ENCODE peak calls at places on chromosomes 2 and 18, in ten cellular contexts. P is AG09309, S is IMR-90, V is cardiac fibroblast, Q is bronchial epithelial cell, G is tibial artery, F is fibroblast of pulmonary artery, C is endothelial cell of umbilical vein, X is glutamatergic neuron, W is hepatocyte. Y is an unnamed sample.

GRCh38 chr2:6290212-6290611 is 575.5 kb downstream of the CMPK2 start:
- DNase-seq in P (no peak), S (no peak), V (no peak), Q (no peak), G (no peak), F (no peak), C (no peak), X (no peak), W (no peak), Y (no peak)

GRCh38 chr2:182224669-182225068 is 202.2 kb downstream of the PDE1A start:
- DNase-seq in P (no peak), S (no peak), V (no peak), Q (no peak), G (no peak), F (no peak), C (no peak), X (no peak), W (no peak), Y (no peak)

GRCh38 chr18:52287151-52287550 is 52.8 kb upstream of the DCC start:
- DNase-seq in P (no peak), S (no peak), V (no peak), Q (no peak), G (no peak), F (peak; percentile 71), C (no peak), X (no peak), W (no peak), Y (no peak)

GRCh38 chr2:74876081-74876886 is 42.4 kb downstream of the HK2 start:
- DNase-seq in P (no peak), S (peak; percentile 46), V (peak; percentile 75), Q (peak; percentile 33), G (no peak), F (peak; percentile 77), C (peak; percentile 63), X (no peak), W (peak; percentile 77), Y (no peak)

GRCh38 chr2:236290742-236291425 is 26.7 kb upstream of the ASB18 start:
- DNase-seq in P (no peak), S (no peak), V (no peak), Q (no peak), G (no peak), F (no peak), C (no peak), X (no peak), W (no peak), Y (no peak)

GRCh38 chr2:223897669-223898314 is 47.3 kb downstream of the WDFY1 start:
- DNase-seq in P (no peak), S (no peak), V (no peak), Q (no peak), G (no peak), F (no peak), C (no peak), X (no peak), W (no peak), Y (no peak)

GRCh38 chr2:220000080-220000479 is 372.6 kb downstream of the SLC4A3 start:
- DNase-seq in P (no peak), S (peak; percentile 23), V (peak; percentile 5), Q (no peak), G (no peak), F (peak; percentile 14), C (no peak), X (no peak), W (no peak), Y (no peak)

GRCh38 chr2:51220606-51221005 is 188.7 kb upstream of the NRXN1 start:
- DNase-seq in P (no peak), S (no peak), V (no peak), Q (no peak), G (no peak), F (peak; percentile 48), C (peak; percentile 57), X (no peak), W (no peak), Y (no peak)

GRCh38 chr18:41974661-41975286 is 19.7 kb downstream of the PIK3C3 start:
- DNase-seq in P (no peak), S (no peak), V (no peak), Q (no peak), G (no peak), F (no peak), C (no peak), X (no peak), W (no peak), Y (no peak)

GRCh38 chr18:41977233-41977632 is 22.2 kb downstream of the PIK3C3 start:
- DNase-seq in P (no peak), S (no peak), V (no peak), Q (no peak), G (no peak), F (no peak), C (no peak), X (no peak), W (no peak), Y (no peak)

GRCh38 chr18:41972067-41973000 is 17.3 kb downstream of the PIK3C3 start:
- DNase-seq in P (no peak), S (no peak), V (no peak), Q (no peak), G (no peak), F (no peak), C (no peak), X (no peak), W (no peak), Y (no peak)

GRCh38 chr18:41973989-41974388 is 19.0 kb downstream of the PIK3C3 start:
- DNase-seq in P (no peak), S (no peak), V (no peak), Q (no peak), G (no peak), F (no peak), C (no peak), X (no peak), W (no peak), Y (no peak)

DNA sequence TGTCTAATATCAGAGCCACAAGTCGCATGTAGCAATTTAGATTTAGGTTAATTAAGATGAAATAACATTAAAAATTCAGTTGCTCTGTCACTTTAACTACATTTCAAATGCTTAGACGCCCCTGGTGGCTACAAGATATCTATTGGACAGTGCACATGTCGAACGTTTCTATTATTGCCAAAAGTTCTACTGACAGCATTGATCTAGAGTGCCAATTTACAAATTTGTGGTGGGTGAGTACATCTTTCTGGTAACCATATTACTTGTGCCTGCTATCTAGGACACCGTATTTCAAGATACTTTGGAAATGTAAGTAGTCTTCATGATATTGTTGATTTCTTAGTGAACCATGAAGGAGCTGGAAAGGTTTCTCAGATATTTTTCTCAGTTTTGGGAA is 20.3 kb downstream of the PIK3C3 start:
- DNase-seq in P (no peak), S (no peak), V (no peak), Q (no peak), G (no peak), F (no peak), C (no peak), X (no peak), W (no peak), Y (no peak)
- TF ChIP-seq CTCF in P (no peak), S (no peak), V (no peak), Q (no peak), G (no peak), F (no peak), C (no peak), X (no peak), W (no peak), Y (no peak)

GRCh38 chr2:122535960-122536517 is 780.6 kb downstream of the TSN start:
- DNase-seq in P (no peak), S (no peak), V (no peak), Q (no peak), G (no peak), F (no peak), C (no peak), X (no peak), W (no peak), Y (no peak)

GRCh38 chr2:122528958-122529670 is 773.7 kb downstream of the TSN start:
- DNase-seq in P (no peak), S (no peak), V (no peak), Q (peak; percentile 59), G (no peak), F (no peak), C (no peak), X (no peak), W (no peak), Y (no peak)

GRCh38 chr2:122528061-122528460 is 772.6 kb downstream of the TSN start:
- DNase-seq in P (no peak), S (no peak), V (peak; percentile 65), Q (peak; percentile 51), G (no peak), F (peak; percentile 70), C (no peak), X (no peak), W (no peak), Y (no peak)

GRCh38 chr2:122530812-122531211 is 775.4 kb downstream of the TSN start:
- DNase-seq in P (no peak), S (no peak), V (no peak), Q (no peak), G (no peak), F (no peak), C (no peak), X (no peak), W (no peak), Y (no peak)

DNA sequence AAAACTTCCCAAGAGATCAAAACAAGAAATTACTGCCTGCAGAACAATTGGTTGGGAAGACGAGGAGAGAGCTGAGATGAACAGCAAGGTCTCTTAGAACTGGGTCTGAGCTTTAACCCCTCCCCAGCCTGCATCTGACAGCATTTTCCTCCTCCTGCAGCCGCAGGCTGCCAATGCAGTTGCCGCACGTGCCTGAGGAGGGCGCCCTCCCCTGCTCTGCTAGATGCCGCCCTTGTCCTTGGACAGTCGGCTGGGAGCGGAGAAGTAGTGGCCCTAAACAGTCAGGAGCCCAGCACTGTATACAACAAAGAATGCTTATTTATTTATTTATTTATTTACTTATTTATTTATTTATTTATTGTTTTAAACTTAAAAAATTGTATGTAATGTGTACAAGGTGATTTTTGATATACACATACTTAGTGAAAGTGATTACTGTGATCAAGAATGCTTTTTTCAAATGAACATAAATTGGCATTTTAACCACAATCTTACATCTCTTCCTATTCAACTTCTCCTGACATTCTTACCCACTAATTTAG is 776.4 kb downstream of the TSN start:
- DNase-seq in P (no peak), S (no peak), V (no peak), Q (no peak), G (no peak), F (peak; percentile 11), C (no peak), X (peak; percentile 66), W (no peak), Y (no peak)
- TF ChIP-seq CTCF in P (no peak), S (no peak), V (peak; percentile 59), Q (no peak), G (no peak), F (peak; percentile 42), C (no peak), X (peak; percentile 49), W (peak; percentile 21), Y (peak; percentile 51)

GRCh38 chr2:44719564-44719963 is 221.9 kb upstream of the SIX3 start:
- DNase-seq in P (no peak), S (no peak), V (no peak), Q (no peak), G (no peak), F (no peak), C (no peak), X (no peak), W (no peak), Y (no peak)

GRCh38 chr2:44718431-44718830 is 223.1 kb upstream of the SIX3 start:
- DNase-seq in P (no peak), S (no peak), V (no peak), Q (no peak), G (no peak), F (no peak), C (no peak), X (no peak), W (no peak), Y (no peak)

GRCh38 chr2:44716131-44716530 is 225.4 kb upstream of the SIX3 start:
- DNase-seq in P (no peak), S (no peak), V (peak; percentile 40), Q (no peak), G (no peak), F (no peak), C (no peak), X (no peak), W (no peak), Y (no peak)

GRCh38 chr2:44713170-44713569 is 228.3 kb upstream of the SIX3 start:
- DNase-seq in P (no peak), S (no peak), V (no peak), Q (no peak), G (no peak), F (no peak), C (no peak), X (no peak), W (no peak), Y (no peak)

GRCh38 chr2:44715671-44716077 is 225.8 kb upstream of the SIX3 start:
- DNase-seq in P (peak; percentile 47), S (peak; percentile 27), V (peak; percentile 80), Q (peak; percentile 54), G (no peak), F (peak; percentile 53), C (peak; percentile 26), X (peak; percentile 14), W (peak; percentile 17), Y (no peak)
- TF ChIP-seq CTCF in P (peak; percentile 79), S (peak; percentile 49), V (peak; percentile 65), Q (peak; percentile 50), G (no peak), F (peak; percentile 52), C (peak; percentile 43), X (no peak), W (peak; percentile 35), Y (no peak)

GRCh38 chr2:71153585-71153984 is 23.2 kb downstream of the MPHOSPH10 start:
- DNase-seq in P (no peak), S (no peak), V (no peak), Q (no peak), G (no peak), F (no peak), C (no peak), X (peak; percentile 78), W (no peak), Y (no peak)
- TF ChIP-seq CTCF in P (no peak), S (no peak), V (no peak), Q (no peak), G (no peak), F (no peak), C (no peak), X (no peak), W (no peak), Y (no peak)